ENCODE peak calls at places on chromosome 22, in eight cellular contexts. N is IMR-90, X is uterus, D is spleen, G is stomach, M is A549, U is K562, P is HCT116. K is an unnamed sample.

GRCh38 chr22:46758867-46759290 is 3.6 kb upstream of the TBC1D22A start:
- DNase-seq in N (peak; percentile 63), X (no peak), D (peak; percentile 72), G (peak; percentile 76), M (peak; percentile 38), U (peak; percentile 23), P (peak; percentile 62), K (no peak)

GRCh38 chr22:32385681-32386080 is 26.4 kb downstream of the RTCB start:
- DNase-seq in N (no peak), X (no peak), D (no peak), G (no peak), M (no peak), U (no peak), P (no peak), K (no peak)

GRCh38 chr22:47786650-47787290 is 1024.3 kb downstream of the TBC1D22A start:
- DNase-seq in N (no peak), X (no peak), D (peak; percentile 11), G (no peak), M (no peak), U (no peak), P (no peak), K (no peak)

GRCh38 chr22:40345801-40346177 is 511 bp upstream of the ADSL start:
- DNase-seq in N (no peak), X (no peak), D (peak; percentile 85), G (peak; percentile 49), M (no peak), U (peak; percentile 25), P (no peak), K (no peak)

GRCh38 chr22:46054091-46054877 is 77.3 kb upstream of the WNT7B start:
- DNase-seq in N (peak; percentile 45), X (peak; percentile 88), D (peak; percentile 94), G (peak; percentile 52), M (no peak), U (no peak), P (no peak), K (peak; percentile 66)

GRCh38 chr22:41925783-41926460 is 684 bp downstream of the TNFRSF13C start:
- DNase-seq in N (peak; percentile 34), X (no peak), D (peak; percentile 95), G (peak; percentile 87), M (no peak), U (peak; percentile 76), P (no peak), K (no peak)

GRCh38 chr22:27391092-27391770 is 410.3 kb downstream of the MN1 start:
- DNase-seq in N (no peak), X (peak; percentile 59), D (no peak), G (no peak), M (no peak), U (no peak), P (no peak), K (no peak)

GRCh38 chr22:47390026-47390970 is 627.8 kb downstream of the TBC1D22A start:
- DNase-seq in N (no peak), X (no peak), D (peak; percentile 56), G (no peak), M (no peak), U (no peak), P (no peak), K (no peak)

GRCh38 chr22:33918676-33919590 is 1.3 kb downstream of the LARGE1 start:
- DNase-seq in N (peak; percentile 45), X (no peak), D (no peak), G (no peak), M (no peak), U (no peak), P (no peak), K (no peak)

DNA sequence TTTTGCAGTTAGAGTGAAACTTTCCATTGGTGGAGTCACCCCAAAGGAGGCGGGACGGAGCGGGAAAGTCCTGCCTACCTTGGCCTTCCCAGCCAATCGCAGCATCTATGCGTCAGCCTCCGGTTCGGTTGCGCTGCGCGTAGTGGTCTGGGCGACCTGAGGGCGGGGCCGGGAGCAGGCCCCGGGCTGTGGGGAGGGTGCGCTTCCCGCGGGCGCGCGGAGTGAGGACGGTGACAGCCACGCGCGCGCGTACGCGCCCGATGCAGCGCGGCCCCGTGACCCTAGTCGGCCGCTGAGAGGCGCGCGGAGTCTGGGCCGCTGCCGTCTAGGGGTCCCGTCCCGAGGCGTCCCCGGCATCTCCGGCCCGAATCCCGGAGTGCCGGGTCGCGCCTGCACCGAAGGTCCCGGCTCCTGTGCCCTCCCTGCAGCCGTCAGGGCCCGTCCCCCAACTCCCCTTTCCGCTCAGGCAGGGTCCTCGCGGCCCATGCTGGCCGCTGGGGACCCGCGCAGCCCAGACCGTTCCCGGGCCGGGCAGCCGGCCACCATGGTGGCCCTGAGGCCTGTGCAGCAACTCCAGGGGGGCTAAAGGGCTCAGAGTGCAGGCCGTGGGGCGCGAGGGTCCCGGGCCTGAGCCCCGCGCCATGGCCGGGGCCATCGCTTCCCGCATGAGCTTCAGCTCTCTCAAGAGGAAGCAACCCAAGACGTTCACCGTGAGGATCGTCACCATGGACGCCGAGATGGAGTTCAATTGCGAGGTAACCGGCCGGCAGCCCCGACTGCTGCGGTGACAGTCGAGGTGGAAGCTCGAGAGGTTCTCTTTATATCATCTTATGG is at the start of gene NF2:
- DNase-seq in N (peak; percentile 99), X (peak; percentile 99), D (peak; percentile 100), G (peak; percentile 99), M (peak; percentile 94), U (peak; percentile 95), P (peak; percentile 99), K (peak; percentile 98)
- TF ChIP-seq POLR2A in N (no peak), X (peak; percentile 65), D (no peak), G (no peak), M (peak; percentile 53), U (peak; percentile 75), P (peak; percentile 77), K (no peak)

GRCh38 chr22:49829044-49829719 is 1.5 kb upstream of the BRD1 start:
- DNase-seq in N (no peak), X (no peak), D (peak; percentile 76), G (no peak), M (no peak), U (no peak), P (no peak), K (no peak)

GRCh38 chr22:49827307-49827852 is 293 bp downstream of the BRD1 start:
- DNase-seq in N (no peak), X (no peak), D (no peak), G (no peak), M (no peak), U (peak; percentile 78), P (no peak), K (no peak)

GRCh38 chr22:49828599-49828965 is 909 bp upstream of the BRD1 start:
- DNase-seq in N (no peak), X (no peak), D (peak; percentile 83), G (no peak), M (no peak), U (no peak), P (no peak), K (no peak)

GRCh38 chr22:49826603-49827306 is 918 bp downstream of the BRD1 start:
- DNase-seq in N (peak; percentile 32), X (peak; percentile 46), D (peak; percentile 90), G (peak; percentile 66), M (no peak), U (peak; percentile 53), P (no peak), K (no peak)

GRCh38 chr22:49827853-49828598 is at the start of gene BRD1:
- DNase-seq in N (peak; percentile 61), X (no peak), D (peak; percentile 94), G (peak; percentile 73), M (no peak), U (no peak), P (no peak), K (no peak)
- TF ChIP-seq POLR2A in N (peak; percentile 76), X (no peak), D (no peak), G (no peak), M (peak; percentile 54), U (no peak), P (peak; percentile 53), K (no peak)

DNA sequence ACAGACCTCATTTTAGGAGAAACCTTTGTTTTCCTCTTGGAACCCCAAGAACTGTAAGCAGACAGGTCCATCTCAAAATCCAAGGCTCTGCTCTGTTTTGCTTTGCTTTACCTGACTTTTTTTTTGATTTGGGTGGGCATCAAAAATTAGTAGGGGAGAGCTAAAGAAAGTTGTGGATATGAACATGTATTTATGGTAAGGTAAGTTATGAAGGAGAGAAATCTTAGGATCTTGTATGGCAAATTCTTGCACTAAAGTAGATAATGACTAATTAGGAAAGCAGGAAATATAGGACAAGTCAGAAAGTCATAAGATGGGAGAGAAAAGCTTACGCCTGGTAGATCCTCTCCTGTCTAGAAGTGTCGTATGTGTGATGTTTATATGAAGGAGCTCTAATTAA is 116.1 kb upstream of the VPREB1 start:
- DNase-seq in N (no peak), X (no peak), D (no peak), G (no peak), M (no peak), U (no peak), P (no peak), K (no peak)
- TF ChIP-seq POLR2A in N (no peak), X (no peak), D (no peak), G (no peak), M (no peak), U (no peak), P (no peak), K (no peak)

GRCh38 chr22:37601540-37602442 is 6.8 kb upstream of the GGA1 start:
- DNase-seq in N (peak; percentile 33), X (no peak), D (no peak), G (peak; percentile 79), M (no peak), U (no peak), P (peak; percentile 56), K (peak; percentile 67)
- TF ChIP-seq POLR2A in N (no peak), X (no peak), D (no peak), G (no peak), M (no peak), U (peak; percentile 36), P (peak; percentile 46), K (no peak)

DNA sequence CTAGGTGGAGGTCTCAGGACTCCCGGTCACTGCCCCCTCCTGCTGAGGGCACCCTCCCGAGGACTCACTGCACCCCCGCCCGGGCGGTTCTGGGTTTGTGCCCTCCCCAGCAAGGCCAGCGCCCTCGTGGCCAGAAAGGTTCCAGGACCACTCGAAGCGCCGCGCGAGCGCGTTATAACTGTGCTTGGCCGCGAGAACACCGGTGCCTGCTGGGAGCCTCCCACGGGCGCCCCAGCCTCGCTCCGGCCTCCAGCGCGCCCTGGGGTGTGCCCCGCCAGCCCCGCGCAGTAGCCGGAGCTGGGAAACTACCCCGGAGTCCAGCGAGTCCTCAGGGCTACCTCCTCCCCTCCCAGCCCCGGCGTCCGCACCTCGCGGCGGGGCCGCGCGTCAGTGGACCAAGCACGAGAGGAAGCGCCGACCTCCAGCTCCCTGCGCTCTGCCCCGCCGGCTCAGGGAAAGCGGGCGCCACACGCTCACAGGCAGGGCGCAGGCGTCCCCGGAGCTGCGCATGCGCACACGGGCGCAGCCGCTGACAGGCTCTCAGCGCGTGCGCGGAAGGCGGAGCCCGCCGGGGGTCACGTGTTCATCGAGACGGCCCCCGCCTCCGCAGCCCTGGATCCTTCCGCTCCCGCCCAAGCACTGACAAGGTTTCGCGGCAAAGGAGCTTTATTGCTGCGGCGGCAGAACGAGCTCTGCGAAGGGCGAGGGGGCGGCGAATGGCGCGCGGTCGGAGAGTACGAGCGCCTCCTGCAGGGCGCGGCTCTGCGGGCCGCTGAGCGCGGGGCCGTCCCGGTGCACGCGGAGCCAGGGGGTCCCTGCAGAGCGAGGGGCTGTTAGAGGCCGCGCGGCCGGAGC is at the start of gene SCO2:
- DNase-seq in N (peak; percentile 97), X (peak; percentile 97), D (peak; percentile 99), G (peak; percentile 98), M (peak; percentile 87), U (peak; percentile 93), P (peak; percentile 93), K (peak; percentile 96)
- TF ChIP-seq POLR2A in N (peak; percentile 83), X (peak; percentile 68), D (peak; percentile 42), G (no peak), M (peak; percentile 64), U (peak; percentile 88), P (peak; percentile 79), K (peak; percentile 47)

K was measured in breast epithelium.